ENCODE peak calls at places on chromosomes 7 and 10, in five cellular contexts. Z is A549, N is GM12878, E is IMR-90, O is K562. L is an unnamed sample.

GRCh38 chr10:18665079-18665478 is 5.8 kb downstream of the ARL5B start:
- DNase-seq in N (no peak), E (no peak), O (no peak), Z (no peak), L (no peak)

GRCh38 chr10:15325243-15326002 is 45.7 kb downstream of the FAM171A1 start:
- DNase-seq in Z (peak; percentile 17), O (peak; percentile 49), N (no peak), E (peak; percentile 85), L (no peak)

GRCh38 chr10:26217396-26218105 is 977 bp downstream of the GAD2 start:
- DNase-seq in E (no peak), Z (no peak), O (no peak), N (no peak), L (no peak)

GRCh38 chr7:103592844-103593243 is 146.8 kb upstream of the SLC26A5 start:
- DNase-seq in Z (no peak), E (no peak), N (no peak), O (no peak), L (no peak)

GRCh38 chr10:28807760-28808613 is 130.7 kb downstream of the BAMBI start:
- DNase-seq in N (no peak), E (peak; percentile 34), O (no peak), Z (no peak), L (peak; percentile 60)

GRCh38 chr7:80273327-80273726 is 138.7 kb downstream of the GNAI1 start:
- DNase-seq in Z (no peak), E (peak; percentile 65), N (no peak), O (no peak), L (no peak)

GRCh38 chr7:96330193-96330592 is 8.3 kb upstream of the SLC25A13 start:
- DNase-seq in Z (no peak), N (no peak), O (no peak), E (no peak), L (no peak)

GRCh38 chr7:50359995-50360925 is 55.7 kb downstream of the IKZF1 start:
- DNase-seq in O (peak; percentile 85), Z (no peak), N (no peak), E (no peak), L (no peak)

GRCh38 chr10:43479275-43479674 is 42.4 kb downstream of the ZNF487 start:
- DNase-seq in N (no peak), E (peak; percentile 41), O (no peak), Z (no peak), L (no peak)

GRCh38 chr7:101428093-101428866 is 65.6 kb downstream of the COL26A1 start:
- DNase-seq in O (no peak), Z (no peak), E (no peak), N (no peak), L (no peak)

GRCh38 chr10:3992374-3993178 is 207.6 kb upstream of the KLF6 start:
- DNase-seq in Z (no peak), E (no peak), N (no peak), O (no peak), L (no peak)

GRCh38 chr10:113037222-113037621 is 87.2 kb downstream of the TCF7L2 start:
- DNase-seq in O (no peak), Z (no peak), E (no peak), N (no peak), L (no peak)

GRCh38 chr10:27242951-27243551 is 2.5 kb upstream of the ACBD5 start:
- DNase-seq in O (no peak), N (peak; percentile 70), E (peak; percentile 82), Z (peak; percentile 30), L (peak; percentile 61)

GRCh38 chr7:49564379-49564714 is 209.1 kb upstream of the VWC2 start:
- DNase-seq in N (peak; percentile 20), O (no peak), Z (no peak), E (no peak), L (no peak)

GRCh38 chr10:49058341-49059255 is 56.7 kb downstream of the VSTM4 start:
- DNase-seq in Z (no peak), N (no peak), E (no peak), O (no peak), L (no peak)

GRCh38 chr7:22962775-22963358 is 51.1 kb downstream of the HYCC1 start:
- DNase-seq in E (peak; percentile 14), N (no peak), O (no peak), Z (no peak), L (no peak)

GRCh38 chr7:134691820-134692705 is 45.4 kb downstream of the BPGM start:
- DNase-seq in Z (no peak), O (no peak), E (peak; percentile 52), N (no peak), L (no peak)

GRCh38 chr7:82507365-82507975 is 63.9 kb upstream of the CACNA2D1 start:
- DNase-seq in Z (no peak), N (no peak), E (no peak), O (no peak), L (no peak)

GRCh38 chr7:68409851-68410250 is 1188.4 kb upstream of the AUTS2 start:
- DNase-seq in N (no peak), Z (no peak), O (no peak), E (no peak), L (no peak)

GRCh38 chr10:19811517-19811916 is 4.7 kb upstream of the PLXDC2 start:
- DNase-seq in O (no peak), E (peak; percentile 33), Z (no peak), N (no peak), L (peak; percentile 13)

GRCh38 chr10:88525371-88526079 is 57.6 kb downstream of the RNLS start:
- DNase-seq in N (no peak), E (peak; percentile 72), O (no peak), Z (peak; percentile 8), L (no peak)

GRCh38 chr7:130409067-130409721 is 28.9 kb downstream of the CPA1 start:
- DNase-seq in E (peak; percentile 31), N (no peak), O (no peak), Z (no peak), L (no peak)

GRCh38 chr10:3931224-3931623 is 146.2 kb upstream of the KLF6 start:
- DNase-seq in O (no peak), E (no peak), N (no peak), Z (no peak), L (no peak)

GRCh38 chr10:133267293-133267692 is 9.4 kb downstream of the ADAM8 start:
- DNase-seq in N (no peak), O (peak; percentile 59), Z (no peak), E (no peak), L (no peak)

GRCh38 chr7:28955723-28956607 is 2.2 kb downstream of the TRIL start:
- DNase-seq in N (no peak), O (no peak), E (peak; percentile 4), Z (peak; percentile 33), L (peak; percentile 72)

GRCh38 chr7:18558503-18558902 is 63.0 kb downstream of the HDAC9 start:
- DNase-seq in E (peak; percentile 27), N (no peak), Z (no peak), O (no peak), L (no peak)
- TF ChIP-seq BHLHE40 in E (no peak), N (no peak), Z (no peak), O (no peak), L (no peak)

GRCh38 chr7:142158741-142159496 is 47.4 kb downstream of the MGAM2 start:
- DNase-seq in Z (no peak), E (no peak), O (no peak), N (no peak), L (no peak)

GRCh38 chr7:142152076-142152475 is 40.6 kb downstream of the MGAM2 start:
- DNase-seq in E (no peak), N (peak; percentile 5), O (no peak), Z (no peak), L (no peak)

GRCh38 chr7:142150869-142151268 is 39.4 kb downstream of the MGAM2 start:
- DNase-seq in O (no peak), Z (no peak), N (no peak), E (no peak), L (no peak)

DNA sequence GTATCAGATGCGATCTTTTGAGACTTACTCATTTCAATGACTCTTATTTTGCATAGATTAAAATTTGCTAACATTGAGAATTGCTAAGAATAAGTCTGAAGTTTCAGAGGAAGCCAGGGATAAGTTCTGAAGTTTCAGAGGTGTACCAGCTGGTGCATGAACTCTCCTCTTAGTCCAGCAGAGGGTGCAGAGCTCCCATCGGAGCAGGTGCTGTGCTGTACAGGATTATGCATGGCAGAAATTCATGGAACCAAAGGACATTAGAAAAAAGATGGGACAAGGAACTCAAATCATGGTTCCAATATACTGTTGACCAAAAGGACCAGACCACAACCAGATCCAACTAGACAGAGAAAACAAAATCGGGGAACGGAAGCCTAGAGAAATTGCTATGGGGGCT is 41.9 kb downstream of the MGAM2 start:
- DNase-seq in N (no peak), Z (peak; percentile 46), O (no peak), E (no peak), L (peak; percentile 21)
- TF ChIP-seq CTCF in N (peak; percentile 21), Z (peak; percentile 36), O (peak; percentile 35), E (no peak), L (peak; percentile 47)

GRCh38 chr10:1628757-1629156 is 108.6 kb downstream of the ADARB2 start:
- DNase-seq in E (no peak), Z (no peak), O (no peak), N (no peak), L (no peak)
- TF ChIP-seq BHLHE40 in E (no peak), Z (no peak), O (no peak), N (no peak), L (no peak)

GRCh38 chr7:26507375-26508068 is 215.9 kb downstream of the SNX10 start:
- DNase-seq in Z (no peak), E (no peak), N (no peak), O (no peak), L (no peak)
- TF ChIP-seq CTCF in Z (no peak), E (no peak), N (no peak), O (peak; percentile 22), L (peak; percentile 13)

DNA sequence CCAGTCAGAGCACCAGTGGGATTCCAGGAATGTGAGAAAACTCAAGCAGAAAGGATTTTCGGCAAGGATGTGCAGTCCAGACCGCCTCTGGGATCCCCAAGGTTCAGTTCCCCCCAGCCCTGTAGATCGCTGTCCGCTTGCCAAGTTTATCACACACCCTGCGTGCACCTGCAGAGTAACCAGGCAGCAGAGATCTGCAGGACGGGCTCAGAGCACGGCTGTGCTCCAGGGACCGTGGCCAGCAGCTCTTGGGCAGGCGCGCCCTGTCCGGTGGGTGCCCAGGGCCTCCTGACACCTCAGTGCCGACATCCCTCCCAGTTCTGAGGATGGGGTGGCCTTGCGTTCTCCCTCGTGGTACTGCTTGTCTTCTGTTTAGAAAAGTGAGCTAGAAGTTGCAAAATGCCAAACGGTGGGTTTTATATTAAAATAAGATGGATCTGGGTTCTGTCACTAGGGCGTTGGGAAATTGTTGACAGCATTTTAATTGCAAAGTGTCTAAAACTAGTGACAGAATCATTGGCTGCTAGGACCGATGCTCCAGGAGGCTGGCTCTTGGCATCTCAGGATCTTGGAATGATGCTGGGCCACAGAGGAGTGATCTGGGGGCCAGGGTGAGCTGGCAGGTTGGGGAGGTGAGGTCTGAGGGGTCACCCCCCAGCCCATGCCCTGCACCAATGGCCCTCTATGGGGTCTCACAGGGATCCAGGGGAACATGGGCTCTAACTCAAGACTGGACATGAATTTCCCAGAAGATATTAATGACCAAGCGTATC is 89.4 kb upstream of the PPP2R2D start:
- DNase-seq in E (no peak), O (no peak), Z (no peak), N (no peak), L (no peak)
- TF ChIP-seq BHLHE40 in E (no peak), O (no peak), Z (no peak), N (no peak), L (no peak)

DNA sequence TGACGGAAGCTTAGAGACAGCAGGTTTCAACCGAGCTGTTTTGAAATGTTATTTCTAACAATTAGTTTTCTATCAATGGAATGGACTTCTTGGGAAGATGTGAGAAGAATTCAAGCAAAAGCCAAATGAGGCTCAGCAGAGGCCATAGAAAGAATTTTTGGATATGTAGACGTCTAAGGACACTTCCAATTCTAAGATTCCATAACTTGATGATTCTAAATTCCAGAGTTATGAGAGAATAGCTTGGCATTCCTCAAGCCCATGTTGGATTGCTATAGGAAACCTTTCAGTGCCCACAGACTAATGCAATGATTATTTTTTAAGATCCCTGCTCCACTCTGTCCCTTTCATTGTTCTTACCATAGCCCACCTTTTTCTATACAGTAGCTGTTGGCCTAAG is 77.2 kb upstream of the PALS2 start:
- DNase-seq in E (no peak), N (no peak), Z (no peak), O (no peak), L (no peak)
- TF ChIP-seq CTCF in E (no peak), N (no peak), Z (no peak), O (no peak), L (no peak)